ENCODE peak calls at places on chromosomes 4 and X, in five cellular contexts. V is CD8-positive, alpha-beta T cell; Z is Caco-2; A is hepatocyte; L is endodermal cell. F is an unnamed sample.

GRCh38 chr4:168569066-168569908 is 72.4 kb downstream of the PALLD start:
- DNase-seq in V (no peak), Z (peak), A (peak), L (peak), F (no peak)

GRCh38 chr4:140150886-140151699 is 2.9 kb downstream of the MAML3 start:
- DNase-seq in V (peak), Z (peak), A (peak), L (peak), F (peak)

GRCh38 chr4:107183155-107183774 is 147.2 kb upstream of the DKK2 start:
- DNase-seq in V (no peak), Z (peak), A (peak), L (peak), F (peak)

GRCh38 chr4:55865228-55865806 is 11.9 kb downstream of the EXOC1 start:
- DNase-seq in V (no peak), Z (no peak), A (no peak), L (no peak), F (no peak)

GRCh38 chrX:14051416-14051815 is 21.7 kb upstream of the GEMIN8 start:
- DNase-seq in V (no peak), Z (no peak), A (no peak), L (no peak), F (no peak)

GRCh38 chr4:31045724-31046318 is 325.7 kb downstream of the PCDH7 start:
- DNase-seq in V (no peak), Z (peak), A (peak), L (peak), F (peak)

GRCh38 chrX:63349307-63349706 is 1.8 kb downstream of the SPIN4 start:
- DNase-seq in V (no peak), Z (no peak), A (no peak), L (no peak), F (peak)

GRCh38 chr4:183443609-183444148 is 757 bp upstream of the CDKN2AIP start:
- DNase-seq in V (peak), Z (no peak), A (no peak), L (no peak), F (no peak)

GRCh38 chr4:170589597-170590191 is 499.9 kb upstream of the AADAT start:
- DNase-seq in V (no peak), Z (peak), A (peak), L (no peak), F (peak)

GRCh38 chr4:80340036-80340435 is 4.5 kb downstream of the CFAP299 start:
- DNase-seq in V (no peak), Z (no peak), A (no peak), L (no peak), F (no peak)

GRCh38 chr4:38805530-38806145 is 1.0 kb upstream of the TLR1 start:
- DNase-seq in V (peak), Z (no peak), A (no peak), L (no peak), F (peak)

GRCh38 chr4:150769845-150770244 is 187.9 kb downstream of the MAB21L2 start:
- DNase-seq in V (no peak), Z (no peak), A (no peak), L (no peak), F (no peak)

GRCh38 chr4:152515678-152516077 is 20.2 kb downstream of the FBXW7 start:
- DNase-seq in V (no peak), Z (no peak), A (no peak), L (no peak), F (no peak)

GRCh38 chrX:54920610-54921426 is at the start of gene TRO:
- DNase-seq in V (peak), Z (no peak), A (peak), L (peak), F (no peak)

GRCh38 chr4:185640809-185641675 is 105.7 kb upstream of the PDLIM3 start:
- DNase-seq in V (no peak), Z (peak), A (peak), L (no peak), F (peak)

GRCh38 chr4:38948551-38948950 is 80.9 kb downstream of the FAM114A1 start:
- DNase-seq in V (no peak), Z (no peak), A (peak), L (no peak), F (no peak)

GRCh38 chrX:71215335-71215912 is 7.6 kb upstream of the GJB1 start:
- DNase-seq in V (no peak), Z (no peak), A (no peak), L (no peak), F (no peak)

GRCh38 chr4:138252551-138252950 is 10.4 kb upstream of the SLC7A11 start:
- DNase-seq in V (no peak), Z (no peak), A (no peak), L (no peak), F (no peak)

GRCh38 chrX:20974326-20974725 is 399.9 kb upstream of the CNKSR2 start:
- DNase-seq in V (no peak), Z (no peak), A (no peak), L (no peak), F (no peak)

GRCh38 chrX:25941087-25941486 is 197.1 kb upstream of the MAGEB18 start:
- DNase-seq in V (no peak), Z (no peak), A (no peak), L (no peak), F (no peak)

GRCh38 chr4:161403781-161404180 is 760.0 kb downstream of the FSTL5 start:
- DNase-seq in V (no peak), Z (no peak), A (no peak), L (no peak), F (no peak)

GRCh38 chrX:38494239-38494823 is 67.0 kb upstream of the TSPAN7 start:
- DNase-seq in V (no peak), Z (no peak), A (no peak), L (no peak), F (no peak)

GRCh38 chr4:176927664-176928063 is 134.9 kb upstream of the VEGFC start:
- DNase-seq in V (no peak), Z (no peak), A (peak), L (no peak), F (no peak)

GRCh38 chr4:1960170-1960825 is 48.5 kb downstream of the NELFA start:
- DNase-seq in V (no peak), Z (no peak), A (no peak), L (no peak), F (no peak)

GRCh38 chr4:84901745-84902283 is 64.7 kb downstream of the WDFY3 start:
- DNase-seq in V (no peak), Z (no peak), A (no peak), L (no peak), F (no peak)

GRCh38 chr4:48334900-48335384 is 6.4 kb upstream of the SLAIN2 start:
- DNase-seq in V (no peak), Z (no peak), A (no peak), L (no peak), F (no peak)

GRCh38 chrX:110407910-110408545 is 49.4 kb downstream of the RTL9 start:
- DNase-seq in V (peak), Z (peak), A (peak), L (peak), F (peak)

GRCh38 chr4:38869511-38869910 is 1.9 kb downstream of the FAM114A1 start:
- DNase-seq in V (no peak), Z (no peak), A (no peak), L (no peak), F (no peak)

GRCh38 chr4:115674485-115674884 is 561.1 kb upstream of the NDST4 start:
- DNase-seq in V (no peak), Z (no peak), A (no peak), L (no peak), F (no peak)

GRCh38 chrX:9149831-9150230 is 115.9 kb upstream of the FAM9B start:
- DNase-seq in V (no peak), Z (no peak), A (no peak), L (no peak), F (no peak)

GRCh38 chr4:184163813-184164212 is 53.9 kb downstream of the ENPP6 start:
- DNase-seq in V (no peak), Z (peak), A (peak), L (peak), F (peak)

GRCh38 chrX:76920621-76921020 is 493.1 kb downstream of the MAGEE1 start:
- DNase-seq in V (no peak), Z (no peak), A (no peak), L (no peak), F (peak)

GRCh38 chr4:1741208-1741607 is 19.9 kb downstream of the TACC3 start:
- DNase-seq in V (no peak), Z (no peak), A (no peak), L (no peak), F (no peak)

GRCh38 chrX:71586929-71587328 is 8.7 kb downstream of the GCNA start:
- DNase-seq in V (no peak), Z (no peak), A (peak), L (no peak), F (no peak)

GRCh38 chr4:153154010-153154975 is 50.0 kb upstream of the TRIM2 start:
- DNase-seq in V (no peak), Z (no peak), A (peak), L (no peak), F (no peak)

GRCh38 chrX:39900788-39901170 is 197.0 kb downstream of the BCOR start:
- DNase-seq in V (no peak), Z (no peak), A (no peak), L (peak), F (no peak)

DNA sequence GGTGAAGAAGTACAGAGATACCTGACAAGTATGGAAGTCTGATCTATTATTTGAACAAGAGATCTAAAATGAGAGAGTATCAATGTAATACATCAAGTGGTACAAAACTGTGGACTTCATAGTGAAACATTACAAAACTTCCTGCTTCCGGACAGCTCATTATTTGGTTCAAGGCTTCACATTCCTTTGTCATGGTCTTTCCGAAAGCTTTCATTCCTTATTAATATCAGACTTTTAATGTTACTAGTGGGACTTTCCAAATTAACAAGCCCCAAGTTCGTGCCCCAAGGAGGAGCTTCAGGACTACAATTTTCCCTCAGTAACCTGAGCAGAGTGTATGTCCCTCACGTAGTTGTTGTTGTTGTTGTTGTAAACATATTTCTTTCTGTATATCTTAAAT is 1.2 kb downstream of the CHIC2 start:
- DNase-seq in V (no peak), Z (no peak), A (no peak), L (no peak), F (peak)
- H3K4me3 ChIP-seq in V (peak), Z (peak), A (peak), L (peak), F (peak)

GRCh38 chr4:8343967-8344331 is 74.4 kb downstream of the HTRA3 start:
- DNase-seq in V (no peak), Z (no peak), A (no peak), L (no peak), F (no peak)

GRCh38 chr4:8340721-8341680 is 71.4 kb downstream of the HTRA3 start:
- DNase-seq in V (no peak), Z (no peak), A (no peak), L (peak), F (no peak)

GRCh38 chr4:8343051-8343966 is 73.8 kb downstream of the HTRA3 start:
- DNase-seq in V (no peak), Z (no peak), A (no peak), L (peak), F (no peak)

GRCh38 chr4:8341691-8342090 is 72.1 kb downstream of the HTRA3 start:
- DNase-seq in V (no peak), Z (no peak), A (no peak), L (peak), F (no peak)

DNA sequence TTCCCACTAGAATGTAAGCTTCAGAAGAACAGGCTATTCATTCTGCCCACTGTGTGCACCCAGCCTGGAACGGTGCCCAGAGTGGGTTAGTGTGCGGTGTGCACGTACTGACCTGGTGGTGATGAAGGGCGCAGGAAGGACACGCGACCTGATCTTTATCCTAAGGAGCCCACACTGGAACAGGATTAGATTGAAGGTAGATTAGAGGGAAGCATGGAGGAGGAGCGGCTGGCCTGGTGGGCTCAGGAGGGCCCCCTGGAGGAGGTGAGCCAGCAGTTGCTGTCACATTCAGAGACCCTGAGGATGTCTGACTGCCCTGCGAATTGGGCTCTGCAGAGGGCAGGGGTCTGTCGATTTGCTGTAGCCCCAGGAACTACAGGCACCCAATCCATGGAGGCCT is 73.1 kb downstream of the HTRA3 start:
- DNase-seq in V (no peak), Z (no peak), A (no peak), L (peak), F (no peak)
- TF ChIP-seq CTCF in V (no peak), Z (no peak), A (no peak), L (peak), F (no peak)

DNA sequence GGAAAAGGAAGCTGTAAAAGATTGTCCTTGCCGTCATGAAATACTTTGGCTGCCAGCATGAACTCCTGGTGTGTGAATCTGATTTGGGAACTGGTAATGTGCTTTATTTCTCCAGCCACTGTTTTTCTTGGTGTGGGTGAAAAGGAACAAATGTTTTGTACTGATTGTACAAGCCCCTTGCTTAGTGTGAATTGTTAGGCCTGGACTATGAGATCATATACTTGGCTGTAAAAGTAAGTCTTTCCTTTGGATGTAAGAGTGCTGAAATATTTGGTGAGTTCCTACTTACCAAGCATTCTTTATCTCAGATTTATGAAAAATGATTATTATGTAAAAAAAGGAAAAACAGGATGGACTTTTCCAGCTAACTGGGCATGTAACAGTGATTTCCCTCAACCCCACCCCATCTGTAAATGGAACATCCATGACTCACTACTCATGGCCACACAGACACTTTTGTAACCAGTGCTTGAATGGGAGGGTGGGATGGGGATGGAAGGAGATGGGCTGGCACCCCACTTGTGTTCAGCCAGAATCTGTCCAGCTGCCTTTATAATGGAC is 6.3 kb downstream of the FNIP2 start:
- DNase-seq in V (no peak), Z (no peak), A (peak), L (no peak), F (no peak)
- H3K4me3 ChIP-seq in V (no peak), Z (no peak), A (no peak), L (no peak), F (no peak)

DNA sequence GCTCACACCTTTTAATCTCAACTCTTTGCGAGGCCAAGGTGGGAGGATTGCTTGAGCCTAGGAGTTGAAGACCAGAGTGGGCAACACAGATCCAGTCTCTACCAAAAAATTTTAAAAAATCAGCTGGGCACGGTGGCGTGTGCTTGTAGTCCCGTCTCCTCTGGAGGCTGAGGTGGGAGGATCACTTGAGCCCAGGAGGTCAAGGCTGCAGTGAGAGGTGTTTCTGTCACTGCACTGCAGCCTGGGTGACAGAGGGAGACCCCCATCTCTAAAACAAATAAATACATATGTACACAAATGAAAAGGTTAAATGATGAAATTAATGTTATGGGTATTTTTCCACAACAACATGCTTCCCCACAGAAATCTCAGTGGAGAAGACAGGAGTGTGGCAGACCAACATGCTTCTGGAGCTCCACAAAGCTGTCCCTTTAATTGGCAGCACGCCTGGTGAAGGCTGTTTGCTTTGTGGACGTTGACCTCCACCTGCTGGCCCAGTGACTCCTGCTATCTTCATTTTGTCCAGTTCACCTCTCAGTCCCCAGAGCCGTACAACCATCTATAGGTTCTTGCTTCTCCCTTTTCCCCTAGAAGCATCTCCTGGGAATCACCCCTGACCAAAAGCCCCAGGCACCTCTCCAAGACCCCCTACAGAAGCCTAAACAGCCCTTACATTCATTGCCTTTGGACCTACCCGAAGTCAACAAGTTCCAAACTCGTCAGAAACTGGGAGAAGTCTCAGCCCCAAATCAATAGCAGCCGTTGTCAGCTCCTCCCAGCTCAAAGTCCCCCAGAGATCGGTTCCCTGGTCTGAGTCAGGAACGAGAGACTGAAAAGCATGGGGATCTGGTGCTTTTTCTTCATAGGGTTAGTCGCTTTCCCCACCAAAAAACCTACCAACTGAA is 36.4 kb upstream of the CD99 start:
- DNase-seq in V (no peak), Z (peak), A (peak), L (peak), F (no peak)
- TF ChIP-seq CTCF in V (no peak), Z (peak), A (no peak), L (peak), F (no peak)

GRCh38 chr4:186726150-186726439 is 2.4 kb upstream of the FAT1 start:
- DNase-seq in V (no peak), Z (no peak), A (no peak), L (no peak), F (no peak)

GRCh38 chr4:186726440-186727148 is 2.9 kb upstream of the FAT1 start:
- DNase-seq in V (no peak), Z (peak), A (peak), L (peak), F (no peak)

GRCh38 chr4:186724861-186725419 is 1.3 kb upstream of the FAT1 start:
- DNase-seq in V (no peak), Z (no peak), A (peak), L (peak), F (no peak)

GRCh38 chr4:186724048-186724860 is 598 bp upstream of the FAT1 start:
- DNase-seq in V (no peak), Z (peak), A (peak), L (peak), F (no peak)

GRCh38 chr4:186725422-186726149 is 1.9 kb upstream of the FAT1 start:
- DNase-seq in V (no peak), Z (peak), A (peak), L (peak), F (no peak)
- H3K4me3 ChIP-seq in V (no peak), Z (peak), A (peak), L (peak), F (no peak)

DNA sequence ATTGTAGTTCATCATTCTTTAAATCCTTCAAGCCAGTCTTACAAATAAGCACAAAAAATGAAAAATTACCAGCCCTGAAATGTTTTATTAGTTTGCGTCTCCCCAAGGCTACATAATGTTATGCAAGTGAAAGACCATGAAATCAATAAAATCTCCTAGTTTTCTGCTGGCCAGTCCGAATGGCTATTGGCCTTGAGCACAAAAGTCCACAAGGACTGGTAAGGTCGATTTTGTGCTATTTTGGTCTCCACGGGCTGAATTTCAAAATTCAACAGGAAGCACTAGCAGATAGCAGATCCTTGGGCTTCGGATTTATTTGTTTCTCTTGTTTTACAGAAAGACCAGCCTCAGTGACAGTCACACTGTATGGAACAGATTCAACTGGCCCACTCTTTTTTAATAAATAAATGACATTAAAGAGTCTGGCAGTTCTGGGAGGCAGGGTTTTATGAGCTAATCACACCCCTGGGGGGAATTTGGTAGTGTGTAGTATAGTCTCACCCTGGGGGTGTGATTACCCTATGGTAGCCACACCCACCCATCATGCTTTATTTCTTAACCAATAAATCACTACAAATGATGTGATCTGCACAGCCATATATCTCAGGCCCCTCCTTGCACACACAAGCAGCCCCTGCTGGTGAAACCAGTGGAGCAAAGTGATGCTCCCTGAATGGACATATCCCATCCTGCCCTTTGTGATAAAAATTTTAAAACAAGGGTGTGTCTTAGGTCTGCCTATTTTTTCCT is 51.1 kb upstream of the TMEM33 start:
- DNase-seq in V (no peak), Z (no peak), A (no peak), L (peak), F (no peak)
- TF ChIP-seq CTCF in V (no peak), Z (peak), A (no peak), L (peak), F (no peak)

GRCh38 chrX:153828723-153829548 is 1.4 kb downstream of the PDZD4 start:
- DNase-seq in V (no peak), Z (no peak), A (no peak), L (peak), F (no peak)
- H3K4me3 ChIP-seq in V (no peak), Z (no peak), A (no peak), L (peak), F (no peak)

GRCh38 chrX:154714925-154715324 is 36.0 kb downstream of the GAB3 start:
- DNase-seq in V (no peak), Z (peak), A (peak), L (peak), F (peak)
- TF ChIP-seq CTCF in V (peak), Z (peak), A (peak), L (peak), F (peak)